ENCODE peak calls at places on chromosomes 11 and 22, in nine cellular contexts. S is AG04449, X is testis, Z is ovary, P is lower lobe of right lung, Y is pancreas, T is GM20000, D is GM13977, E is RWPE2. C is an unnamed sample.

GRCh38 chr11:118572914-118573550 is 823 bp downstream of the ARCN1 start:
- DNase-seq in X (no peak), Y (no peak), P (no peak), D (peak), S (no peak), Z (no peak), E (no peak), T (peak), C (peak)

GRCh38 chr11:128400382-128401203 is 186.8 kb downstream of the ETS1 start:
- DNase-seq in E (no peak), P (no peak), S (peak), D (no peak), T (no peak), X (no peak), Z (no peak), Y (no peak), C (no peak)

GRCh38 chr11:36868380-36868779 is 270.3 kb upstream of the RAG2 start:
- DNase-seq in Y (no peak), T (no peak), D (no peak), P (no peak), E (no peak), Z (no peak), X (no peak), S (no peak), C (no peak)

GRCh38 chr11:44979536-44980399 is 29.1 kb upstream of the TP53I11 start:
- DNase-seq in T (no peak), Y (peak), Z (no peak), S (no peak), P (peak), E (peak), D (no peak), X (no peak), C (no peak)

GRCh38 chr22:28779833-28780232 is 7.3 kb downstream of the CCDC117 start:
- DNase-seq in S (no peak), E (no peak), T (no peak), Z (no peak), P (no peak), X (no peak), Y (no peak), D (no peak), C (no peak)

GRCh38 chr11:130476922-130477491 is 28.6 kb downstream of the ADAMTS15 start:
- DNase-seq in T (peak), S (no peak), P (no peak), Z (peak), X (no peak), E (no peak), Y (no peak), D (no peak), C (no peak)

GRCh38 chr11:3958301-3958700 is 102.8 kb downstream of the STIM1 start:
- DNase-seq in D (no peak), T (no peak), X (no peak), S (no peak), P (no peak), Z (no peak), E (no peak), Y (no peak), C (no peak)

GRCh38 chr22:20968281-20968977 is 1.4 kb downstream of the AIFM3 start:
- DNase-seq in E (no peak), Y (no peak), S (no peak), X (no peak), P (no peak), T (no peak), D (no peak), Z (no peak), C (no peak)

GRCh38 chr11:118306556-118306955 is 2.0 kb downstream of the CD3E start:
- DNase-seq in D (no peak), T (no peak), Y (no peak), P (no peak), E (no peak), X (no peak), S (no peak), Z (no peak), C (no peak)

GRCh38 chr11:97979741-97980140 is 1041.0 kb upstream of the CNTN5 start:
- DNase-seq in E (no peak), T (no peak), P (no peak), Z (no peak), Y (no peak), D (no peak), S (peak), X (no peak), C (peak)

GRCh38 chr11:109956124-109956793 is 136.9 kb upstream of the ZC3H12C start:
- DNase-seq in S (no peak), Y (no peak), T (no peak), P (no peak), E (no peak), Z (no peak), D (no peak), X (no peak), C (no peak)

GRCh38 chr11:95330332-95330731 is 99.3 kb upstream of the SESN3 start:
- DNase-seq in Y (no peak), Z (peak), D (no peak), X (no peak), E (no peak), P (no peak), T (no peak), S (no peak), C (peak)

GRCh38 chr22:31977141-31977781 is 32.9 kb downstream of the YWHAH start:
- DNase-seq in Y (peak), Z (peak), T (peak), P (peak), E (peak), S (no peak), D (peak), X (peak), C (peak)

GRCh38 chr11:44247508-44247907 is 62.4 kb downstream of the ALX4 start:
- DNase-seq in Y (no peak), E (no peak), P (no peak), Z (no peak), S (no peak), X (no peak), T (no peak), D (no peak), C (no peak)

GRCh38 chr11:76901144-76901543 is 40.4 kb downstream of the ACER3 start:
- DNase-seq in T (no peak), E (no peak), S (no peak), P (no peak), Z (no peak), X (no peak), D (no peak), Y (no peak), C (no peak)
- TF ChIP-seq CTCF in T (no peak), E (no peak), S (no peak), P (no peak), Z (no peak), X (no peak), D (no peak), Y (no peak), C (no peak)

GRCh38 chr11:57248780-57249383 is 11.8 kb upstream of the APLNR start:
- DNase-seq in Z (peak), X (peak), P (peak), T (peak), E (no peak), Y (no peak), S (no peak), D (no peak), C (peak)
- TF ChIP-seq CTCF in Z (no peak), X (peak), P (peak), T (peak), E (no peak), Y (no peak), S (peak), D (peak), C (peak)

GRCh38 chr11:132804258-132804657 is 728.0 kb downstream of the OPCML start:
- DNase-seq in T (no peak), D (no peak), P (no peak), Y (no peak), S (no peak), X (no peak), E (no peak), Z (no peak), C (no peak)

GRCh38 chr11:132802932-132803331 is 729.4 kb downstream of the OPCML start:
- DNase-seq in X (no peak), P (no peak), S (no peak), Y (no peak), Z (no peak), D (no peak), T (no peak), E (no peak), C (no peak)

DNA sequence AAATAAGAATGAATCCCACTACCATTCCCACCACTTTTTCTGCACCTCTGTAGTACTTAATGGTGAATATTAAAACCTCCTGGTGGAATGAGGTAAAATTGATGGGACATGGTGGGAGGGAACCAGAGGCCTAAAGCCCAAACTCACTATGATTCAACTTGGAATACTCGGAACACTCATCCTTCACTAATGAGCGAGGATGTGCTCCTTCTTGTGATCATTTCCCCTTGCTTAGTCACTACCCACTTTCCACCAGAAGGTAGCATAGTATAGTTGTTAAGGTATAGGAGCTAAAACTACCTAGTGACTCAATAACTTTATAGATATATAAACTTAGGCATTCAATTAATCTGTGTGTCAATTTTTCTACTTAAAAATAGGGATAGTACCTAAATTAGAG is 728.9 kb downstream of the OPCML start:
- DNase-seq in E (no peak), P (no peak), D (no peak), Y (no peak), Z (no peak), T (no peak), S (no peak), X (no peak), C (no peak)
- TF ChIP-seq CTCF in E (no peak), P (no peak), D (no peak), Y (no peak), Z (no peak), T (no peak), S (no peak), X (no peak), C (no peak)

GRCh38 chr11:72333657-72334056 is 89.7 kb upstream of the PHOX2A start:
- DNase-seq in X (no peak), S (no peak), E (no peak), P (no peak), Z (no peak), Y (no peak), T (no peak), D (no peak), C (peak)
- TF ChIP-seq CTCF in X (no peak), S (no peak), E (no peak), P (no peak), Z (no peak), Y (no peak), T (no peak), D (no peak), C (peak)

DNA sequence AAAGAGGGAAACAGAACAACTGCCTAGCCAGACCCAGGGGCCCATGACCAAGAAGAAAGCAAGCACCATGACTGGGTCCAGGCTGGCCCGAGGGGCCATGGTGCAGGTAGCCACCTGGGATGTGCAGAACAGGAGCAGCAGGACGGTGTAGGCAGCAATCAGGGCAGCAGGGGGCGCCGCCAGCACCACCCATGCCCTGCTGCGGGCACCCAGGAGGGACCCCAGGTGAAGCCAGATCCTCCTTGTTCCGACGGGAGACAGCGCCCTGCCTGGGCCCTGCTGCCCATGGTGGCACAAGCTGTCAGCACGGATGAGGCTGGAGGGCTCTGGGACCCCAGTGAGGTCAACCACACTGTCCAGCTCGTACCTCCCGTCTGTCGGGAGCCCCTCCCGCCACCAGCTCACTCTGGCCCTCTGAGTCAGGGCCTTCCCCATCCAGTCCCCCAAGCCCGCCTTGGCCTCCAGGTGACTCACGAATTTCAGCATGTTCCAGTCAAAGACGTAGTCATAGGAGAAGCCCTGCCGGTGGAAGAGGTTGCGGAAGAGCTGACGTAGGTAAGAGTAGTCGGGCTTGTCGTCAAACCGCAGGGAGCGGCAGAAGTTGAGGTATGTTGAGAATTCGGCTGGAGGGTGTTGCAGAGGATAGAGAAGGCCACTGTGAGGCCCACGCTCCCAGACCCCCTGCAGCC is 18.8 kb downstream of the CSNK1E start:
- DNase-seq in Z (no peak), X (peak), Y (no peak), P (no peak), T (peak), E (peak), S (no peak), D (peak), C (peak)
- TF ChIP-seq CTCF in Z (no peak), X (peak), Y (no peak), P (peak), T (peak), E (peak), S (peak), D (peak), C (peak)

DNA sequence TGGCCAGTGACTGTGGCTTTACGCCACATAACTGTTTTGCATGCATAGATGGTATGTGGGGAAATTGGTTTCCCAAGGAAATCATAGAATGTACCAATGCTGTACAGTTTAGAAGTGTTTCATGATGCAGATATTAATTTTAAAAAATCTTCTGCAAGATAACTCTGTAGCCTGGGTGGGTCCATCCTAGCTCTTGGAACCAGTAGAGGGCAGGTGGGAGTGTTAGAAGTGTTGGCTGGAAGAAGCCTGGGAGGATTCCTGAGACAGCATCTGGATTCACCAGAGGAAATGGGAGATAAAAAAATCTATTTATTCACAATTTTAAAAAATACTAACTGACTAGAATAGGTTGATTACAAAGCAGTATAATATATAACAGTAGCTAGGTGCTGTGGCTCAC is 139.9 kb upstream of the GRIA4 start:
- DNase-seq in T (no peak), S (no peak), Z (no peak), P (no peak), E (no peak), Y (no peak), D (no peak), X (no peak), C (no peak)
- TF ChIP-seq CTCF in T (no peak), S (no peak), Z (no peak), P (no peak), E (no peak), Y (no peak), D (no peak), X (no peak), C (no peak)